ENCODE peak calls at places on chromosomes 1 and 21, in four cellular contexts. One of them, this sample, is unnamed. For H3K9me3, the result is how much of the 10 kb centered on the place peaks cover.

GRCh38 chr1:46039571-46040052 is 92.8 kb downstream of the PIK3R3 start:
- DNase-seq in thoracic aorta: no peak
- DNase-seq in fibroblast of lung: peak
- DNase-seq in PC-9: peak
- DNase-seq in this sample: no peak

GRCh38 chr1:25197982-25198681 is 34.2 kb downstream of the SYF2 start:
- DNase-seq in fibroblast of lung: no peak
- DNase-seq in PC-9: no peak
- DNase-seq in thoracic aorta: no peak
- DNase-seq in this sample: no peak

GRCh38 chr1:23555225-23555801 is 4.0 kb downstream of the ID3 start:
- DNase-seq in fibroblast of lung: peak
- DNase-seq in PC-9: no peak
- DNase-seq in thoracic aorta: no peak
- DNase-seq in this sample: no peak

GRCh38 chr1:45954401-45954847 is 151.0 kb downstream of the MAST2 start:
- DNase-seq in PC-9: peak
- DNase-seq in thoracic aorta: no peak
- DNase-seq in fibroblast of lung: peak
- DNase-seq in this sample: no peak

GRCh38 chr1:243349128-243349527 is 93.3 kb downstream of the SDCCAG8 start:
- DNase-seq in PC-9: no peak
- DNase-seq in fibroblast of lung: no peak
- DNase-seq in thoracic aorta: no peak
- DNase-seq in this sample: no peak

GRCh38 chr1:147600119-147601111 is 59.1 kb downstream of the BCL9 start:
- DNase-seq in fibroblast of lung: peak
- DNase-seq in PC-9: peak
- DNase-seq in thoracic aorta: peak
- DNase-seq in this sample: no peak

GRCh38 chr21:41642399-41642798 is 124.5 kb downstream of the RIPK4 start:
- DNase-seq in thoracic aorta: no peak
- DNase-seq in PC-9: peak
- DNase-seq in fibroblast of lung: peak
- DNase-seq in this sample: no peak

GRCh38 chr1:39142394-39143060 is 62.0 kb upstream of the MACF1 start:
- DNase-seq in fibroblast of lung: no peak
- DNase-seq in PC-9: peak
- DNase-seq in thoracic aorta: no peak
- DNase-seq in this sample: no peak

GRCh38 chr1:168917309-168917708 is 188.3 kb upstream of the DPT start:
- DNase-seq in PC-9: peak
- DNase-seq in thoracic aorta: no peak
- DNase-seq in fibroblast of lung: no peak
- DNase-seq in this sample: no peak

GRCh38 chr1:151292207-151293030 is 10.3 kb downstream of the ZNF687 start:
- DNase-seq in PC-9: peak
- DNase-seq in fibroblast of lung: no peak
- DNase-seq in thoracic aorta: no peak
- DNase-seq in this sample: no peak

GRCh38 chr1:85569122-85569521 is 11.4 kb upstream of the CCN1 start:
- DNase-seq in thoracic aorta: no peak
- DNase-seq in PC-9: no peak
- DNase-seq in fibroblast of lung: peak
- DNase-seq in this sample: no peak

GRCh38 chr1:18362150-18362549 is 118.6 kb upstream of the KLHDC7A start:
- DNase-seq in thoracic aorta: no peak
- DNase-seq in PC-9: no peak
- DNase-seq in fibroblast of lung: no peak
- DNase-seq in this sample: no peak

GRCh38 chr1:219402925-219403324 is 210.0 kb downstream of the ZC3H11B start:
- DNase-seq in PC-9: no peak
- DNase-seq in fibroblast of lung: no peak
- DNase-seq in thoracic aorta: no peak
- DNase-seq in this sample: no peak

DNA sequence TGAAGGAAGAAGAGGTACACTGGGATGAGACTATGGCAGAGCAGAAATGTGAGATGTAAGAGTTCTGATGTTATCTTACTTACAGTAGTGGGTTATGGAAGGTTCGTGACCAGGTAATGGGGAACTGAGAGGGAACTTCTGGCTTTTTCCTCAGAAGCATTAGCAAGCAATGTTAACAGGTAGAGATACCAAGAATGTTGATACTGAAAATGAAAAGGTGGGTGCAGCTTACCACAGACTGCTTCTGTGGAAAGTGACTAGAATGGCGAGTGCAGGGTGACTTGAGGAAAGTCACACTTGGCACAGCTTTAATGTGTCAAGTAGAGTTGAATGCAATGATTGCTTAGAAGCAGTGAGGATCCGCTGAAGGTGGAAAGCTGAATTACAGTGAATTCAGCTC is 70.8 kb downstream of the PLA2G4A start:
- DNase-seq in fibroblast of lung: no peak
- DNase-seq in PC-9: no peak
- DNase-seq in thoracic aorta: no peak
- DNase-seq in this sample: no peak
- H3K27ac ChIP-seq in fibroblast of lung: no peak
- H3K27ac ChIP-seq in PC-9: no peak
- H3K27ac ChIP-seq in thoracic aorta: no peak
- H3K27ac ChIP-seq in this sample: no peak

GRCh38 chr1:152457561-152457960 is 43.5 kb upstream of the CRNN start:
- DNase-seq in thoracic aorta: no peak
- DNase-seq in PC-9: no peak
- DNase-seq in fibroblast of lung: no peak
- DNase-seq in this sample: no peak

GRCh38 chr1:152460529-152460899 is 46.5 kb upstream of the CRNN start:
- DNase-seq in thoracic aorta: no peak
- DNase-seq in fibroblast of lung: no peak
- DNase-seq in PC-9: no peak
- DNase-seq in this sample: no peak

GRCh38 chr1:152461544-152461943 is 47.5 kb upstream of the CRNN start:
- DNase-seq in PC-9: no peak
- DNase-seq in fibroblast of lung: peak
- DNase-seq in thoracic aorta: no peak
- DNase-seq in this sample: peak

GRCh38 chr1:152458384-152459185 is 44.5 kb upstream of the CRNN start:
- DNase-seq in PC-9: no peak
- DNase-seq in thoracic aorta: peak
- DNase-seq in fibroblast of lung: peak
- DNase-seq in this sample: peak

GRCh38 chr1:152459596-152460528 is 45.8 kb upstream of the CRNN start:
- DNase-seq in fibroblast of lung: peak
- DNase-seq in PC-9: peak
- DNase-seq in thoracic aorta: peak
- DNase-seq in this sample: peak
- H3K9me3 ChIP-seq in fibroblast of lung: under half
- H3K9me3 ChIP-seq in PC-9: under half
- H3K9me3 ChIP-seq in thoracic aorta: under half
- H3K9me3 ChIP-seq in this sample: under half

DNA sequence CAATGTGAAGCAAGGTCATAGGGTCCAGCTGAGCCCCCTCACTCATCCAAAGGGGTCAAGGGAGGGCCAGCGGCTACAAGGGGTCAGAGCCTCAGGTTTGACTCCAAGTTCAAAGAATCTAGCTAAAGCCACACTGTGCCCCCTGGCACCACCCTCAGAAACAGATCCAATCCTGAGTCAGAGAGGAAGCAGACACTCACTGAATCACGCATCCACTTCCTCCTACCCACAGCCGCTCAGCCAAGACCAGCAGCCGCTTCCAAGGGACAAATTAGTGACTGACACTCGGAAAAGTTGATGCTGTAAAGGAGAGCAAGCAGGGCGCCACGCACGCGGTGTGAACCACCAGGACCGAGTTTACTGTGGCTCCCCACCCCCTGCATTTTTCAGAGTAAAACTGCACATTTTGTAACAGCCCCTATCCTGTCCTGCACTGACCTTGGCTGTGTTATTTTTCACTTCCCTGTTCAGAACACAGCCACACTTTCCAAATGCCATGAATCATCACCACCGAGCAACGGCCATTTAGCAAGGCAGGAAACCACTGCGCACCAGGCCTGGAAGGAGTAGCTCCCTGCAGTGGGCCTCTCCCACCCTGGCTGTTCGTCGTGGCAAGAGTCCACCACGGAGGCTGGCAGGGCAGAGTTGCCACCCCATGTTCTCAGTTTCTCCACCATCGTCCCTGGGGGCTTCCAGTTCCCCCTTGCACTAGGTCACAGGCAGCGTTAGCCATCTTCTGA is 147.8 kb downstream of the TOMM20 start:
- DNase-seq in PC-9: peak
- DNase-seq in fibroblast of lung: peak
- DNase-seq in thoracic aorta: peak
- DNase-seq in this sample: peak
- TF ChIP-seq CTCF in PC-9: no peak
- TF ChIP-seq CTCF in fibroblast of lung: no peak
- TF ChIP-seq CTCF in thoracic aorta: no peak
- TF ChIP-seq CTCF in this sample: no peak

GRCh38 chr1:226626577-226626956 is 78.0 kb downstream of the STUM start:
- DNase-seq in PC-9: peak
- DNase-seq in thoracic aorta: peak
- DNase-seq in fibroblast of lung: peak
- DNase-seq in this sample: peak
- H3K27ac ChIP-seq in PC-9: no peak
- H3K27ac ChIP-seq in thoracic aorta: peak
- H3K27ac ChIP-seq in fibroblast of lung: no peak
- H3K27ac ChIP-seq in this sample: no peak

GRCh38 chr1:53799141-53799540 is 39.0 kb downstream of the NDC1 start:
- DNase-seq in thoracic aorta: no peak
- DNase-seq in fibroblast of lung: no peak
- DNase-seq in PC-9: no peak
- DNase-seq in this sample: no peak
- H3K9me3 ChIP-seq in thoracic aorta: under half
- H3K9me3 ChIP-seq in fibroblast of lung: under half
- H3K9me3 ChIP-seq in PC-9: under half
- H3K9me3 ChIP-seq in this sample: under half

DNA sequence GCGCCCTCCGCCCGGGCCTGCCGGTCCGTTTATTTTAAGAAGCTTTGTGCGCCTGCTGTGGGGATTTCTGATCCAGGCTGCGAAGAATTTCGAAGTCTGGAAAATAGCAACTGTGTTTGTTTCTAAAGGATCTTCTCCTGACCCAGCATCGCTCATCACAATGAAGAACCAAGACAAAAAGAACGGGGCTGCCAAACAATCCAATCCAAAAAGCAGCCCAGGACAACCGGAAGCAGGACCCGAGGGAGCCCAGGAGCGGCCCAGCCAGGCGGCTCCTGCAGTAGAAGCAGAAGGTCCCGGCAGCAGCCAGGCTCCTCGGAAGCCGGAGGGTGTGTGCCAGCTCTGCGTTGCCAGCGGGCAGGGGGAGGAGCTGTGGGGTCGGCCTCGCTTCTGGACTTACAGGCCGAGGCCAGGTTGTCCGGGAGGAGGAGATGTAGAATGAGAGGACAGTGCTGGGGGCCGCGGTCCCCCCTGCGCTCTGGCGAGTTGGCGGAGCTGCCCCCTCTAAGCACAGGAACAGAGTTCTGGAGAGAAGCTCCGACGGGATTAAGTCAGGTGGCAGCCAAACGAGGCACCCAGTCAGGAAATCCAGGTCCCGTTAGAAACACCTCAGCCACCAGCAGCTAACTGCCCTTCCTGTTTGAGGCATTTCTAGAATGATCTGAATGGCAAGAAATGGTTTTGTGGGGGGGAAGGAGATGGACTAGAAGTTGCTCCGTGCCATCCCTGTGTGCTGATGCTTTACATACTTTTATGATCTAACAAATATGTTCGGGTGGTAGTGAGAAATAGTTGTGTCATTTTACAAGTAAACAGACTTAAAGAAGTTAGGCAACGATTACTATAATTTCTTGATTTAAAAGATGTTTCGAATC is 948 bp downstream of the TXLNA start:
- DNase-seq in thoracic aorta: no peak
- DNase-seq in PC-9: no peak
- DNase-seq in fibroblast of lung: peak
- DNase-seq in this sample: no peak
- TF ChIP-seq CTCF in thoracic aorta: no peak
- TF ChIP-seq CTCF in PC-9: no peak
- TF ChIP-seq CTCF in fibroblast of lung: no peak
- TF ChIP-seq CTCF in this sample: no peak

GRCh38 chr1:157724537-157725213 is 24.1 kb upstream of the FCRL3 start:
- DNase-seq in thoracic aorta: no peak
- DNase-seq in fibroblast of lung: no peak
- DNase-seq in PC-9: no peak
- DNase-seq in this sample: no peak
- H3K27ac ChIP-seq in thoracic aorta: no peak
- H3K27ac ChIP-seq in fibroblast of lung: no peak
- H3K27ac ChIP-seq in PC-9: no peak
- H3K27ac ChIP-seq in this sample: no peak

DNA sequence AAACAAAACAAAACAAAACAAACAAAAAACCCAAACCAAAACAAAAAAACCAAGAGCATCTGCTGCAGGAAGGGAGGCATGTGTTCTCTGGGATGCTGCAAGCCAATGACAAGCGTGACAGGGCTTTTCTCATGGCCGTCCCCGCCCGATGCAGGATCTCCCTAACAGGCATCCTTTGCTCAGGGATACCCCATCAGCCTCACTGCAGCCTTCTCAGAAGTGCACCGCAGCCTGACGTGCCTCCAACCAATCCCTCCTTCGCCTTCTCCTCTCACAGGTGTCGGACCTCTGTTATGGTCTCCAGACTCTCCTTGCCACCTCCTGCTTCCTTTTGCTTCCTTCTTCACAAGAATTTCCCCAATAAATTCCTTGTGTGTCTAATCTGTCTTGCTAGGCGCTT is 147.2 kb downstream of the PCP4 start:
- DNase-seq in fibroblast of lung: no peak
- DNase-seq in PC-9: no peak
- DNase-seq in thoracic aorta: no peak
- DNase-seq in this sample: no peak
- H3K9me3 ChIP-seq in fibroblast of lung: under half
- H3K9me3 ChIP-seq in PC-9: under half
- H3K9me3 ChIP-seq in thoracic aorta: under half
- H3K9me3 ChIP-seq in this sample: under half